ENCODE peak calls at places on chromosomes 6 and 20, in ten cellular contexts. One of them, this sample, is unnamed.

GRCh38 chr6:7262037-7262461 is 51.0 kb downstream of the SSR1 start:
- DNase-seq in left lung: no peak
- DNase-seq in astrocyte: no peak
- DNase-seq in prostate gland: no peak
- DNase-seq in HepG2: no peak
- DNase-seq in heart left ventricle: peak; percentile 57
- DNase-seq in AG04450: no peak
- DNase-seq in tibial artery: peak; percentile 63
- DNase-seq in AG09309: no peak
- DNase-seq in lower leg skin: peak; percentile 82
- DNase-seq in this sample: no peak

GRCh38 chr20:39904713-39905112 is 784.3 kb downstream of the MAFB start:
- DNase-seq in left lung: no peak
- DNase-seq in astrocyte: no peak
- DNase-seq in prostate gland: no peak
- DNase-seq in HepG2: no peak
- DNase-seq in heart left ventricle: no peak
- DNase-seq in AG04450: no peak
- DNase-seq in tibial artery: no peak
- DNase-seq in AG09309: no peak
- DNase-seq in lower leg skin: no peak
- DNase-seq in this sample: no peak

GRCh38 chr20:60749804-60750602 is 502.1 kb upstream of the CDH4 start:
- DNase-seq in left lung: no peak
- DNase-seq in astrocyte: no peak
- DNase-seq in prostate gland: no peak
- DNase-seq in HepG2: no peak
- DNase-seq in heart left ventricle: no peak
- DNase-seq in AG04450: no peak
- DNase-seq in tibial artery: no peak
- DNase-seq in AG09309: no peak
- DNase-seq in lower leg skin: no peak
- DNase-seq in this sample: no peak

GRCh38 chr20:47360207-47360488 is 3.6 kb upstream of the ZMYND8 start:
- DNase-seq in left lung: no peak
- DNase-seq in astrocyte: no peak
- DNase-seq in prostate gland: peak; percentile 90
- DNase-seq in HepG2: peak; percentile 69
- DNase-seq in heart left ventricle: no peak
- DNase-seq in AG04450: no peak
- DNase-seq in tibial artery: peak; percentile 72
- DNase-seq in AG09309: no peak
- DNase-seq in lower leg skin: no peak
- DNase-seq in this sample: peak; percentile 90

GRCh38 chr6:131877999-131878789 is 70.4 kb downstream of the ENPP1 start:
- DNase-seq in left lung: no peak
- DNase-seq in astrocyte: no peak
- DNase-seq in prostate gland: no peak
- DNase-seq in HepG2: no peak
- DNase-seq in heart left ventricle: no peak
- DNase-seq in AG04450: no peak
- DNase-seq in tibial artery: no peak
- DNase-seq in AG09309: no peak
- DNase-seq in lower leg skin: no peak
- DNase-seq in this sample: no peak

GRCh38 chr6:142301421-142302391 is at the start of gene ADGRG6:
- DNase-seq in left lung: peak; percentile 90
- DNase-seq in astrocyte: peak; percentile 22
- DNase-seq in prostate gland: peak; percentile 39
- DNase-seq in HepG2: peak; percentile 82
- DNase-seq in heart left ventricle: peak; percentile 69
- DNase-seq in AG04450: no peak
- DNase-seq in tibial artery: peak; percentile 67
- DNase-seq in AG09309: no peak
- DNase-seq in lower leg skin: peak; percentile 87
- DNase-seq in this sample: peak; percentile 52

GRCh38 chr6:74287932-74288331 is 591.9 kb downstream of the CD109 start:
- DNase-seq in left lung: no peak
- DNase-seq in astrocyte: no peak
- DNase-seq in prostate gland: no peak
- DNase-seq in HepG2: no peak
- DNase-seq in heart left ventricle: no peak
- DNase-seq in AG04450: no peak
- DNase-seq in tibial artery: no peak
- DNase-seq in AG09309: no peak
- DNase-seq in lower leg skin: no peak
- DNase-seq in this sample: peak; percentile 44

GRCh38 chr6:139653136-139653535 is 278.7 kb upstream of the CITED2 start:
- DNase-seq in left lung: no peak
- DNase-seq in astrocyte: no peak
- DNase-seq in prostate gland: no peak
- DNase-seq in HepG2: no peak
- DNase-seq in heart left ventricle: no peak
- DNase-seq in AG04450: no peak
- DNase-seq in tibial artery: no peak
- DNase-seq in AG09309: no peak
- DNase-seq in lower leg skin: no peak
- DNase-seq in this sample: no peak

GRCh38 chr6:169221264-169221663 is 32.4 kb downstream of the THBS2 start:
- DNase-seq in left lung: no peak
- DNase-seq in astrocyte: no peak
- DNase-seq in prostate gland: no peak
- DNase-seq in HepG2: no peak
- DNase-seq in heart left ventricle: no peak
- DNase-seq in AG04450: no peak
- DNase-seq in tibial artery: no peak
- DNase-seq in AG09309: no peak
- DNase-seq in lower leg skin: no peak
- DNase-seq in this sample: no peak
- H3K4me3 ChIP-seq in left lung: no peak overlapping the region
- H3K4me3 ChIP-seq in astrocyte: no peak overlapping the region
- H3K4me3 ChIP-seq in prostate gland: no peak overlapping the region
- H3K4me3 ChIP-seq in HepG2: no peak overlapping the region
- H3K4me3 ChIP-seq in heart left ventricle: no peak overlapping the region
- H3K4me3 ChIP-seq in AG04450: no peak overlapping the region
- H3K4me3 ChIP-seq in tibial artery: no peak overlapping the region
- H3K4me3 ChIP-seq in AG09309: no peak overlapping the region
- H3K4me3 ChIP-seq in lower leg skin: no peak overlapping the region
- H3K4me3 ChIP-seq in this sample: no peak overlapping the region

GRCh38 chr6:107490568-107491058 is 696 bp downstream of the SOBP start:
- DNase-seq in left lung: no peak
- DNase-seq in astrocyte: no peak
- DNase-seq in prostate gland: peak; percentile 13
- DNase-seq in HepG2: no peak
- DNase-seq in heart left ventricle: peak; percentile 61
- DNase-seq in AG04450: no peak
- DNase-seq in tibial artery: no peak
- DNase-seq in AG09309: no peak
- DNase-seq in lower leg skin: peak; percentile 86
- DNase-seq in this sample: peak; percentile 12

GRCh38 chr6:107488875-107489635 is 862 bp upstream of the SOBP start:
- DNase-seq in left lung: peak; percentile 79
- DNase-seq in astrocyte: no peak
- DNase-seq in prostate gland: peak; percentile 22
- DNase-seq in HepG2: peak; percentile 44
- DNase-seq in heart left ventricle: peak; percentile 81
- DNase-seq in AG04450: no peak
- DNase-seq in tibial artery: peak; percentile 71
- DNase-seq in AG09309: no peak
- DNase-seq in lower leg skin: peak; percentile 88
- DNase-seq in this sample: peak; percentile 19

GRCh38 chr6:107491059-107491609 is 1.2 kb downstream of the SOBP start:
- DNase-seq in left lung: peak; percentile 86
- DNase-seq in astrocyte: no peak
- DNase-seq in prostate gland: peak; percentile 21
- DNase-seq in HepG2: peak; percentile 27
- DNase-seq in heart left ventricle: peak; percentile 90
- DNase-seq in AG04450: no peak
- DNase-seq in tibial artery: peak; percentile 87
- DNase-seq in AG09309: no peak
- DNase-seq in lower leg skin: peak; percentile 89
- DNase-seq in this sample: peak; percentile 33

GRCh38 chr6:107488174-107488874 is 1.6 kb upstream of the SOBP start:
- DNase-seq in left lung: no peak
- DNase-seq in astrocyte: no peak
- DNase-seq in prostate gland: no peak
- DNase-seq in HepG2: no peak
- DNase-seq in heart left ventricle: no peak
- DNase-seq in AG04450: no peak
- DNase-seq in tibial artery: no peak
- DNase-seq in AG09309: no peak
- DNase-seq in lower leg skin: no peak
- DNase-seq in this sample: peak; percentile 3

DNA sequence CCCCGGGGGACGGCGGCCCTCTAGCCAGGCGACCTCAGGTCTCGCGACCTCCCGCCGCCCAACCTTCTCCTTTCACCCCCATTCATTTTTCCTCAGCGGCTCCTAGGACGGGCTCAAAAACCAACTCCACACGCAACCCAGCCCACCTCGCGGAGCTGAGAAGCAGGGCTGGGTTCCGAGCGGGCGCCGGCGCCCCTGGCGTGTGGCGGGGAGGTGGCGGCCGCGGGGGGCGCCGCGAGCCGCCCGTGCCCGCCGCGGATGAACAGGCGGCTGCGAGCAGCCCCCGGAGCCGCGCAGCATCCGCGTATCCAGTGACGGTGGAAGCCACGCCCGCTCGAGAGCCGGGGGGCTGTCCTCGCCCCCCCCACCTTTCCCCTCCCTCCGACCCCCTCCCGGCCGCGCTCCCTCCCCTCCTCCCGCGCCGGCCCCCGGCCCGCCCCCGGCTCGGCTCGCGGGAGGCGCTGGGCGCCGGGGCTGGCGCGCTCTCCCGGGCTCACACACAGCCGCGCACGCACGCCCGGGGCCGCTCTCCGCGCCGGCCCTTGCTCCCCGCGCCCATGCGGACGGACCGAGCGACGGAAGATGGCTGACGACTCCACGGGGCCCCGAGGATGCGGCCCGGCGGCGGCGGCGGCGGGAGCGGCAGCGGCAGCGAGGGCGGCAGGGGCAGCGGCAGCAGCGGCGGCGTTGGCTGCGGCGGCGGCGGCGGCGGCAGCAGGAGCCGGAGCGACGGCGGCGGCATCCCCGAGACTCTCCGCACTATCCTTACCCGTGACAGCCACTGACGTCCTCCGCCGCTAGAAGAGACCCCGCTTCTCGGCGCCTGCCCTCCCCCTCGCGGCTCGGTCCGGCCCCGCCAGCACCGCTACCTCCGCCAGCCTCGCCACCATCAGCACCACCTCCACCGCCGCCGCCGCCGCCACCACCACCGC is at the start of gene SOBP:
- DNase-seq in left lung: peak; percentile 83
- DNase-seq in astrocyte: no peak
- DNase-seq in prostate gland: peak; percentile 49
- DNase-seq in HepG2: peak; percentile 44
- DNase-seq in heart left ventricle: peak; percentile 85
- DNase-seq in AG04450: no peak
- DNase-seq in tibial artery: peak; percentile 81
- DNase-seq in AG09309: no peak
- DNase-seq in lower leg skin: peak; percentile 88
- DNase-seq in this sample: peak; percentile 16
- TF ChIP-seq CTCF in left lung: no peak
- TF ChIP-seq CTCF in astrocyte: no peak
- TF ChIP-seq CTCF in prostate gland: no peak
- TF ChIP-seq CTCF in HepG2: no peak
- TF ChIP-seq CTCF in heart left ventricle: peak; percentile 38
- TF ChIP-seq CTCF in AG04450: no peak
- TF ChIP-seq CTCF in tibial artery: peak; percentile 17
- TF ChIP-seq CTCF in AG09309: no peak
- TF ChIP-seq CTCF in lower leg skin: no peak
- TF ChIP-seq CTCF in this sample: no peak

GRCh38 chr6:128068110-128068460 is 167.2 kb upstream of the THEMIS start:
- DNase-seq in left lung: no peak
- DNase-seq in astrocyte: no peak
- DNase-seq in prostate gland: no peak
- DNase-seq in HepG2: peak; percentile 32
- DNase-seq in heart left ventricle: no peak
- DNase-seq in AG04450: no peak
- DNase-seq in tibial artery: no peak
- DNase-seq in AG09309: no peak
- DNase-seq in lower leg skin: no peak
- DNase-seq in this sample: no peak

GRCh38 chr6:128070406-128070805 is 169.5 kb upstream of the THEMIS start:
- DNase-seq in left lung: no peak
- DNase-seq in astrocyte: peak; percentile 75
- DNase-seq in prostate gland: no peak
- DNase-seq in HepG2: no peak
- DNase-seq in heart left ventricle: no peak
- DNase-seq in AG04450: no peak
- DNase-seq in tibial artery: no peak
- DNase-seq in AG09309: no peak
- DNase-seq in lower leg skin: no peak
- DNase-seq in this sample: no peak

GRCh38 chr6:128069180-128069579 is 168.3 kb upstream of the THEMIS start:
- DNase-seq in left lung: no peak
- DNase-seq in astrocyte: peak; percentile 69
- DNase-seq in prostate gland: no peak
- DNase-seq in HepG2: no peak
- DNase-seq in heart left ventricle: no peak
- DNase-seq in AG04450: peak; percentile 27
- DNase-seq in tibial artery: no peak
- DNase-seq in AG09309: peak; percentile 16
- DNase-seq in lower leg skin: no peak
- DNase-seq in this sample: peak; percentile 8

GRCh38 chr6:128073389-128073788 is 172.5 kb upstream of the THEMIS start:
- DNase-seq in left lung: no peak
- DNase-seq in astrocyte: no peak
- DNase-seq in prostate gland: no peak
- DNase-seq in HepG2: no peak
- DNase-seq in heart left ventricle: no peak
- DNase-seq in AG04450: no peak
- DNase-seq in tibial artery: no peak
- DNase-seq in AG09309: no peak
- DNase-seq in lower leg skin: no peak
- DNase-seq in this sample: peak; percentile 25

DNA sequence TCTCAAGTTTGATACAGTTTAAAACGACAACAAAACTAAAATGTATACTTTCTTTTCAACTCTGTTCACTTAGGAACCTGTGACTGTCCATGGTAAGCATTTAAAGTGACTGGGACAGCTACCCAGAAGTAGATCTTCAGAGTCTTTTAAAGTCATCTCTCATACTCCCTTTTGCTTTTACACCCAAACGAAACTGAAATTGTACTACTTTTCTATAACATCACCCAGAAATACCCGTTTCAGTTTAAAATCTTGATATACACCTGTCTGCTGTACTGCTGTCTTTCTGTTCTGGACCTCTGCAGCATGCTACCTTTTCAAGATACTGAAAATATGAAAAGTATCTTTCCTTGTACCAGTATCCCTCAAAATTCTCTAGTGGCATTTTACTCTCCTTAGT is 170.4 kb upstream of the THEMIS start:
- DNase-seq in left lung: no peak
- DNase-seq in astrocyte: no peak
- DNase-seq in prostate gland: no peak
- DNase-seq in HepG2: no peak
- DNase-seq in heart left ventricle: no peak
- DNase-seq in AG04450: no peak
- DNase-seq in tibial artery: no peak
- DNase-seq in AG09309: no peak
- DNase-seq in lower leg skin: no peak
- DNase-seq in this sample: no peak
- H3K4me3 ChIP-seq in left lung: no peak overlapping the region
- H3K4me3 ChIP-seq in astrocyte: no peak overlapping the region
- H3K4me3 ChIP-seq in prostate gland: no peak overlapping the region
- H3K4me3 ChIP-seq in HepG2: no peak overlapping the region
- H3K4me3 ChIP-seq in heart left ventricle: no peak overlapping the region
- H3K4me3 ChIP-seq in AG04450: no peak overlapping the region
- H3K4me3 ChIP-seq in tibial artery: no peak overlapping the region
- H3K4me3 ChIP-seq in AG09309: no peak overlapping the region
- H3K4me3 ChIP-seq in lower leg skin: no peak overlapping the region
- H3K4me3 ChIP-seq in this sample: no peak overlapping the region

GRCh38 chr6:37757381-37757780 is 59.7 kb upstream of the MDGA1 start:
- DNase-seq in left lung: no peak
- DNase-seq in astrocyte: no peak
- DNase-seq in prostate gland: no peak
- DNase-seq in HepG2: no peak
- DNase-seq in heart left ventricle: no peak
- DNase-seq in AG04450: no peak
- DNase-seq in tibial artery: no peak
- DNase-seq in AG09309: no peak
- DNase-seq in lower leg skin: no peak
- DNase-seq in this sample: no peak
- TF ChIP-seq CTCF in left lung: no peak
- TF ChIP-seq CTCF in astrocyte: no peak
- TF ChIP-seq CTCF in prostate gland: no peak
- TF ChIP-seq CTCF in HepG2: no peak
- TF ChIP-seq CTCF in heart left ventricle: no peak
- TF ChIP-seq CTCF in AG04450: no peak
- TF ChIP-seq CTCF in tibial artery: no peak
- TF ChIP-seq CTCF in AG09309: no peak
- TF ChIP-seq CTCF in lower leg skin: no peak
- TF ChIP-seq CTCF in this sample: no peak

This sample was measured in fibroblast of villous mesenchyme.